ENCODE peak calls at places on chromosomes 6 and 20, in ten cellular contexts. Y, L, F, J, C, S, M, K, X and D are unnamed samples.

GRCh38 chr6:139373154-139373927 is 1.1 kb downstream of the CITED2 start:
- DNase-seq in J (no peak), C (peak; percentile 50), M (peak; percentile 73), X (peak; percentile 90), L (no peak), Y (peak; percentile 78), S (peak; percentile 43), K (peak; percentile 54), F (peak; percentile 50), D (peak; percentile 59)

GRCh38 chr6:146985966-146986365 is 218.3 kb upstream of the STXBP5 start:
- DNase-seq in Y (no peak), J (no peak), L (no peak), S (no peak), M (no peak), X (no peak), K (no peak), C (no peak), F (no peak), D (no peak)

GRCh38 chr6:39295538-39295937 is 18.7 kb downstream of the KCNK17 start:
- DNase-seq in J (no peak), S (no peak), Y (no peak), M (no peak), X (no peak), F (no peak), K (no peak), L (no peak), C (no peak), D (no peak)

GRCh38 chr6:118317581-118318563 is 230.2 kb upstream of the PLN start:
- DNase-seq in F (no peak), M (no peak), Y (no peak), C (no peak), X (no peak), K (no peak), S (no peak), J (no peak), L (no peak), D (no peak)

GRCh38 chr6:161169690-161170089 is 104.2 kb downstream of the AGPAT4 start:
- DNase-seq in L (no peak), Y (no peak), F (no peak), J (no peak), X (no peak), S (no peak), K (peak; percentile 58), C (no peak), M (no peak), D (peak; percentile 50)

GRCh38 chr6:161549977-161550655 is 276.3 kb upstream of the AGPAT4 start:
- DNase-seq in C (peak; percentile 30), X (no peak), M (no peak), F (no peak), S (no peak), L (no peak), J (peak; percentile 10), Y (no peak), K (no peak), D (no peak)

GRCh38 chr20:2814587-2815051 is at the start of gene C20orf141:
- DNase-seq in C (no peak), Y (no peak), S (no peak), M (no peak), K (no peak), J (no peak), X (no peak), L (no peak), F (no peak), D (peak; percentile 95)

GRCh38 chr6:105174512-105174911 is 5.3 kb downstream of the POPDC3 start:
- DNase-seq in Y (no peak), M (no peak), F (no peak), J (no peak), X (no peak), K (no peak), S (no peak), C (no peak), L (no peak), D (peak; percentile 28)

GRCh38 chr6:35149891-35150566 is 8.9 kb upstream of the TCP11 start:
- DNase-seq in L (no peak), J (no peak), Y (no peak), M (no peak), K (no peak), X (no peak), F (no peak), S (no peak), C (no peak), D (no peak)

GRCh38 chr20:49478266-49478665 is 4.2 kb downstream of the KCNB1 start:
- DNase-seq in S (no peak), J (peak; percentile 68), F (no peak), M (no peak), Y (no peak), K (no peak), X (no peak), L (no peak), C (no peak), D (no peak)

GRCh38 chr6:41430875-41431274 is 95.5 kb downstream of the NCR2 start:
- DNase-seq in C (no peak), L (no peak), K (no peak), J (no peak), Y (no peak), S (no peak), M (no peak), F (no peak), X (no peak), D (peak; percentile 89)

GRCh38 chr6:103273048-103273447 is 1586.7 kb downstream of the HACE1 start:
- DNase-seq in C (peak; percentile 5), S (no peak), L (no peak), M (no peak), J (peak; percentile 15), F (no peak), K (no peak), X (peak; percentile 7), Y (no peak), D (no peak)

GRCh38 chr6:55825402-55826051 is 49.9 kb downstream of the BMP5 start:
- DNase-seq in M (no peak), F (peak; percentile 12), L (no peak), X (no peak), K (peak; percentile 16), S (no peak), C (no peak), Y (no peak), J (no peak), D (no peak)

GRCh38 chr20:24273251-24273650 is 196.2 kb upstream of the SYNDIG1 start:
- DNase-seq in M (no peak), S (no peak), K (no peak), L (no peak), F (no peak), C (no peak), J (no peak), Y (no peak), X (no peak), D (no peak)